ENCODE peak calls at places on chromosomes 2 and 18, in seven cellular contexts. One of them, this sample, is unnamed.
A peak's percentile ranks its signal among the peaks of the same experiment; 100 is the strongest.

GRCh38 chr2:23561544-23561943 is 176.6 kb downstream of the KLHL29 start:
- DNase-seq in sciatic nerve: no peak
- DNase-seq in astrocyte of the spinal cord: no peak
- DNase-seq in activated T-cell treated with anti-CD3 and anti-CD28 coated beads for 24 hours: no peak
- DNase-seq in NCI-H2081: no peak
- DNase-seq in adrenal gland: no peak
- DNase-seq in AG08396: no peak
- DNase-seq in this sample: no peak

GRCh38 chr2:223058952-223059716 is 7.1 kb downstream of the KCNE4 start:
- DNase-seq in sciatic nerve: no peak
- DNase-seq in NCI-H2081: peak; percentile 73
- DNase-seq in astrocyte of the spinal cord: peak; percentile 60
- DNase-seq in adrenal gland: no peak
- DNase-seq in activated T-cell treated with anti-CD3 and anti-CD28 coated beads for 24 hours: no peak
- DNase-seq in AG08396: no peak
- DNase-seq in this sample: no peak

GRCh38 chr2:164843346-164843841 is 1.8 kb upstream of the COBLL1 start:
- DNase-seq in activated T-cell treated with anti-CD3 and anti-CD28 coated beads for 24 hours: no peak
- DNase-seq in astrocyte of the spinal cord: no peak
- DNase-seq in adrenal gland: no peak
- DNase-seq in sciatic nerve: no peak
- DNase-seq in AG08396: peak; percentile 12
- DNase-seq in NCI-H2081: no peak
- DNase-seq in this sample: no peak

GRCh38 chr2:234953116-234954031 is 1.6 kb downstream of the SH3BP4 start:
- DNase-seq in astrocyte of the spinal cord: no peak
- DNase-seq in adrenal gland: no peak
- DNase-seq in NCI-H2081: no peak
- DNase-seq in AG08396: no peak
- DNase-seq in sciatic nerve: peak; percentile 51
- DNase-seq in activated T-cell treated with anti-CD3 and anti-CD28 coated beads for 24 hours: no peak
- DNase-seq in this sample: no peak

GRCh38 chr2:66560683-66561082 is 125.8 kb downstream of the MEIS1 start:
- DNase-seq in AG08396: no peak
- DNase-seq in adrenal gland: no peak
- DNase-seq in NCI-H2081: no peak
- DNase-seq in sciatic nerve: no peak
- DNase-seq in activated T-cell treated with anti-CD3 and anti-CD28 coated beads for 24 hours: no peak
- DNase-seq in astrocyte of the spinal cord: no peak
- DNase-seq in this sample: no peak

GRCh38 chr18:50616484-50617048 is 56.7 kb downstream of the MAPK4 start:
- DNase-seq in sciatic nerve: no peak
- DNase-seq in AG08396: no peak
- DNase-seq in adrenal gland: no peak
- DNase-seq in astrocyte of the spinal cord: no peak
- DNase-seq in activated T-cell treated with anti-CD3 and anti-CD28 coated beads for 24 hours: no peak
- DNase-seq in NCI-H2081: no peak
- DNase-seq in this sample: no peak

GRCh38 chr2:217938038-217938437 is 64.8 kb downstream of the TNS1 start:
- DNase-seq in astrocyte of the spinal cord: no peak
- DNase-seq in adrenal gland: no peak
- DNase-seq in activated T-cell treated with anti-CD3 and anti-CD28 coated beads for 24 hours: no peak
- DNase-seq in AG08396: no peak
- DNase-seq in sciatic nerve: no peak
- DNase-seq in NCI-H2081: no peak
- DNase-seq in this sample: no peak

GRCh38 chr2:176107731-176108181 is 676 bp downstream of the HOXD11 start:
- DNase-seq in adrenal gland: no peak
- DNase-seq in NCI-H2081: peak; percentile 29
- DNase-seq in AG08396: no peak
- DNase-seq in activated T-cell treated with anti-CD3 and anti-CD28 coated beads for 24 hours: no peak
- DNase-seq in astrocyte of the spinal cord: no peak
- DNase-seq in sciatic nerve: no peak
- DNase-seq in this sample: peak; percentile 29

GRCh38 chr18:70520867-70521266 is 232.0 kb downstream of the SOCS6 start:
- DNase-seq in sciatic nerve: no peak
- DNase-seq in activated T-cell treated with anti-CD3 and anti-CD28 coated beads for 24 hours: no peak
- DNase-seq in adrenal gland: no peak
- DNase-seq in astrocyte of the spinal cord: no peak
- DNase-seq in NCI-H2081: no peak
- DNase-seq in AG08396: no peak
- DNase-seq in this sample: no peak

This sample was measured in CD4-positive, alpha-beta T cell.